ENCODE peak calls at places on chromosomes 6 and 20, in four cellular contexts. One of them, this sample, is unnamed.

GRCh38 chr6:159060107-159060506 is 15.3 kb upstream of the TAGAP start:
- DNase-seq in K562: no peak
- DNase-seq in HepG2: no peak
- DNase-seq in GM12878: no peak
- DNase-seq in this sample: no peak

GRCh38 chr20:35575958-35576357 is 34.1 kb downstream of the ERGIC3 start:
- DNase-seq in K562: no peak
- DNase-seq in HepG2: peak; percentile 62
- DNase-seq in GM12878: no peak
- DNase-seq in this sample: no peak

GRCh38 chr20:17856837-17857605 is 111.6 kb downstream of the SNX5 start:
- DNase-seq in K562: no peak
- DNase-seq in HepG2: no peak
- DNase-seq in GM12878: no peak
- DNase-seq in this sample: no peak

GRCh38 chr20:9478801-9479200 is 35.6 kb upstream of the LAMP5 start:
- DNase-seq in K562: no peak
- DNase-seq in GM12878: no peak
- DNase-seq in HepG2: no peak
- DNase-seq in this sample: no peak

GRCh38 chr20:19975436-19975799 is 41.7 kb upstream of the NAA20 start:
- DNase-seq in HepG2: no peak
- DNase-seq in GM12878: no peak
- DNase-seq in K562: no peak
- DNase-seq in this sample: no peak

GRCh38 chr6:16540804-16541752 is 220.2 kb downstream of the ATXN1 start:
- DNase-seq in K562: no peak
- DNase-seq in GM12878: no peak
- DNase-seq in HepG2: no peak
- DNase-seq in this sample: no peak

GRCh38 chr6:76347539-76347938 is 275.1 kb upstream of the IMPG1 start:
- DNase-seq in K562: no peak
- DNase-seq in GM12878: no peak
- DNase-seq in HepG2: no peak
- DNase-seq in this sample: no peak

GRCh38 chr20:35743693-35744491 is 1.8 kb upstream of the RBM39 start:
- DNase-seq in HepG2: peak; percentile 79
- DNase-seq in K562: peak; percentile 34
- DNase-seq in GM12878: no peak
- DNase-seq in this sample: no peak

GRCh38 chr6:116596815-116597214 is 19.5 kb upstream of the RSPH4A start:
- DNase-seq in K562: peak; percentile 17
- DNase-seq in GM12878: no peak
- DNase-seq in HepG2: peak; percentile 23
- DNase-seq in this sample: peak; percentile 19

GRCh38 chr6:56642366-56643261 is at the start of gene DST:
- DNase-seq in GM12878: no peak
- DNase-seq in HepG2: peak; percentile 81
- DNase-seq in K562: no peak
- DNase-seq in this sample: no peak

GRCh38 chr6:85432554-85432953 is 17.3 kb upstream of the NT5E start:
- DNase-seq in K562: no peak
- DNase-seq in HepG2: no peak
- DNase-seq in GM12878: no peak
- DNase-seq in this sample: no peak

GRCh38 chr6:6409397-6410030 is 89.1 kb upstream of the F13A1 start:
- DNase-seq in GM12878: no peak
- DNase-seq in K562: no peak
- DNase-seq in HepG2: no peak
- DNase-seq in this sample: no peak

GRCh38 chr20:32440758-32441078 is 82.6 kb downstream of the ASXL1 start:
- DNase-seq in HepG2: no peak
- DNase-seq in K562: no peak
- DNase-seq in GM12878: no peak
- DNase-seq in this sample: no peak

GRCh38 chr6:30646450-30647038 is 389 bp upstream of the C6orf136 start:
- DNase-seq in GM12878: no peak
- DNase-seq in K562: peak; percentile 66
- DNase-seq in HepG2: no peak
- DNase-seq in this sample: peak; percentile 91

GRCh38 chr6:66336171-66336570 is 629.1 kb upstream of the EYS start:
- DNase-seq in K562: no peak
- DNase-seq in HepG2: no peak
- DNase-seq in GM12878: no peak
- DNase-seq in this sample: no peak

GRCh38 chr6:67112120-67112519 is 1405.1 kb upstream of the EYS start:
- DNase-seq in GM12878: no peak
- DNase-seq in HepG2: no peak
- DNase-seq in K562: no peak
- DNase-seq in this sample: no peak

GRCh38 chr20:20205141-20205861 is 153.0 kb downstream of the CFAP61 start:
- DNase-seq in K562: no peak
- DNase-seq in HepG2: no peak
- DNase-seq in GM12878: no peak
- DNase-seq in this sample: no peak

GRCh38 chr20:1817577-1818211 is 77.5 kb upstream of the SIRPA start:
- DNase-seq in K562: no peak
- DNase-seq in HepG2: no peak
- DNase-seq in GM12878: no peak
- DNase-seq in this sample: no peak

GRCh38 chr20:38134427-38135281 is 30.4 kb downstream of the TGM2 start:
- DNase-seq in GM12878: no peak
- DNase-seq in K562: peak; percentile 44
- DNase-seq in HepG2: peak; percentile 91
- DNase-seq in this sample: peak; percentile 6

GRCh38 chr6:126367849-126368248 is 27.9 kb downstream of the CENPW start:
- DNase-seq in K562: no peak
- DNase-seq in HepG2: no peak
- DNase-seq in GM12878: no peak
- DNase-seq in this sample: no peak

GRCh38 chr20:31707994-31708744 is 14.5 kb downstream of the BCL2L1 start:
- DNase-seq in K562: peak; percentile 65
- DNase-seq in GM12878: no peak
- DNase-seq in HepG2: no peak
- DNase-seq in this sample: peak; percentile 78

GRCh38 chr6:170187669-170188566 is 103.0 kb downstream of the DLL1 start:
- DNase-seq in K562: no peak
- DNase-seq in GM12878: no peak
- DNase-seq in HepG2: no peak
- DNase-seq in this sample: no peak

GRCh38 chr20:9397928-9398327 is 116.5 kb upstream of the LAMP5 start:
- DNase-seq in HepG2: no peak
- DNase-seq in K562: no peak
- DNase-seq in GM12878: no peak
- DNase-seq in this sample: no peak

GRCh38 chr20:20492521-20493334 is 124.8 kb downstream of the INSM1 start:
- DNase-seq in HepG2: no peak
- DNase-seq in GM12878: no peak
- DNase-seq in K562: no peak
- DNase-seq in this sample: peak; percentile 21

GRCh38 chr6:19410477-19410876 is 426.7 kb upstream of the ID4 start:
- DNase-seq in GM12878: no peak
- DNase-seq in K562: no peak
- DNase-seq in HepG2: no peak
- DNase-seq in this sample: no peak

GRCh38 chr6:168247456-168248147 is 72.0 kb downstream of the DACT2 start:
- DNase-seq in HepG2: peak; percentile 40
- DNase-seq in GM12878: no peak
- DNase-seq in K562: no peak
- DNase-seq in this sample: no peak

DNA sequence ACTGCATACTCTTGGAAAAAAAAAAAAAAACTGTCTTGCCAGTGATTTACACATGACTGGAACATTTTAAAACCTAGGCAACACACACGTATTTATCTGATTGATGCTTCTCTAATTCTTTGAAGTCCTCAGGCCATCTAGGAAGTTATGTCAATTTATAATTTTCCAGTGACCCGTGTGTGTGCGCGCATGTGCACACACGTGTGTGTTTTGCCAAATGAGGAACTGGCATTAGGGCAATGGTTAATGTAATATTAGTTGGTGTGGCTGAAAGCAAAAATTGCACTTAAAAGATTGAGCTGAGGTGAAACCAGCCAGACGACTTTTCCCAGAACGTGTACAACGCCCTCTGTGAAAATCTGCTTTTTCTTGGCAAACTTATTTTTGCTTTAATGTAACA is 315.2 kb downstream of the TFAP2A start:
- DNase-seq in GM12878: no peak
- DNase-seq in HepG2: no peak
- DNase-seq in K562: no peak
- DNase-seq in this sample: no peak
- TF ChIP-seq TCF7 in GM12878: no peak
- TF ChIP-seq TCF7 in HepG2: no peak
- TF ChIP-seq TCF7 in K562: no peak
- TF ChIP-seq TCF7 in this sample: no peak

DNA sequence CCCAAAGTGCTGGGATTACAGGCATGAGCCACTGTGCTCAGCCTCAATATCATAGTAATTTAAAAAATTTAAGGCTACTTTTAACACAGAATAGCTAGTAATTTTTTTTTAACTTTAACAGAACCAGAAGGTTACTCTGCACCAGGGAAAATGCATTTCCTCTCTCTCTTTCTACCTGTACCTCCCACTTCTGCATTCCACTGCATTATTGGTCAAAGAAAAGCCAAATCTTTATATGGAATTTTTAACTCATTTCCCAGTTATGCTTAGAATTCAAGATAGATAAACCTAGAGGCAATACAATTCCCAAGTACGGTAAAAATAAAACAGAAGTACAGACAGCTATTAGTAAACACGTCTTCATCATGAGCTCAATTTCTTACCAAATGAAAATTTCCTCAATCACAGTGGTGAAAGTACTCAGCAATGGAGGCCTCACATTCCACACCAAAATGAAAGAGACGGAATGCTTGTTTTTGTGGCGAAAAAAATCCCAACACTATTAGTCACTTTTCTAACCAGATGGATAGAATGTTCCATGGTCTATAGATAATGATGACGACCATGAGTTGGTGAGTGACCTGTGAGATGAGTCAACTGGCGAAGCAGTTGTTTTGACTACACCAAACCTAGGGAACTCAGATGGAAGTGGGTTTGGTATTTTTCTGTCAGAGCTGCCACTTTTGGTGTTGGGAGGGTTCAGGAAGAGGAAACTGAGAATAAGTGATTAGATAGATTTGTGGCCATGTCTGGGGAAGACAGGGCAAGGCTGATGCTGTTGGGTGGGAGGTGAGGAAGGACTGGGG is 104.7 kb upstream of the SGK1 start:
- DNase-seq in K562: peak; percentile 12
- DNase-seq in GM12878: no peak
- DNase-seq in HepG2: peak; percentile 20
- DNase-seq in this sample: no peak
- TF ChIP-seq TCF7 in K562: no peak
- TF ChIP-seq TCF7 in GM12878: no peak
- TF ChIP-seq TCF7 in HepG2: no peak
- TF ChIP-seq TCF7 in this sample: no peak

DNA sequence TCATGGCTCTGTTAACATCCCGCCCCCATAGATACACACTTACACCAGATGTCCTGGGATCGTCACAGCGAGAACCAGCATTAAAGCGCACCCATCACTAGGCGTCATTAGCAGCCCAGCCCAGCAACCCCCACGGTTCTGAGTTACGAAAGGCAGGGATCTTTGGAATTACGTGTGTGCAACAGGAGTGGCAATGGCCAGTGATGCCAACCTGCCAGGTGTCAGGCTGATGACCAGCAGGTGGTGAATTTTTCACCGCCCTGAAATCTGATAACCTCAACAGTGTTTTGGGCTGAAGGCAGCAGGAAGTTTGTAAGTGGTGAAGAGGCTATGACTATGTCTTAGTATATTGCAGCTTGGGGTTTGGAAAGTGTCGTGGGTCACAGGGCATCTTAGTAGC is 166.1 kb downstream of the TMEM242 start:
- DNase-seq in GM12878: no peak
- DNase-seq in K562: no peak
- DNase-seq in HepG2: no peak
- DNase-seq in this sample: no peak
- TF ChIP-seq TCF7 in GM12878: no peak
- TF ChIP-seq TCF7 in K562: no peak
- TF ChIP-seq TCF7 in HepG2: no peak
- TF ChIP-seq TCF7 in this sample: no peak

GRCh38 chr6:107714104-107714503 is 110.0 kb downstream of the SCML4 start:
- DNase-seq in HepG2: no peak
- DNase-seq in K562: no peak
- DNase-seq in GM12878: no peak
- DNase-seq in this sample: no peak

GRCh38 chr6:107711953-107712522 is 112.1 kb downstream of the SCML4 start:
- DNase-seq in K562: no peak
- DNase-seq in GM12878: no peak
- DNase-seq in HepG2: no peak
- DNase-seq in this sample: no peak

GRCh38 chr6:107711412-107711811 is 112.7 kb downstream of the SCML4 start:
- DNase-seq in HepG2: no peak
- DNase-seq in K562: no peak
- DNase-seq in GM12878: no peak
- DNase-seq in this sample: no peak

GRCh38 chr6:107712523-107713213 is 111.4 kb downstream of the SCML4 start:
- DNase-seq in HepG2: no peak
- DNase-seq in K562: no peak
- DNase-seq in GM12878: no peak
- DNase-seq in this sample: no peak

DNA sequence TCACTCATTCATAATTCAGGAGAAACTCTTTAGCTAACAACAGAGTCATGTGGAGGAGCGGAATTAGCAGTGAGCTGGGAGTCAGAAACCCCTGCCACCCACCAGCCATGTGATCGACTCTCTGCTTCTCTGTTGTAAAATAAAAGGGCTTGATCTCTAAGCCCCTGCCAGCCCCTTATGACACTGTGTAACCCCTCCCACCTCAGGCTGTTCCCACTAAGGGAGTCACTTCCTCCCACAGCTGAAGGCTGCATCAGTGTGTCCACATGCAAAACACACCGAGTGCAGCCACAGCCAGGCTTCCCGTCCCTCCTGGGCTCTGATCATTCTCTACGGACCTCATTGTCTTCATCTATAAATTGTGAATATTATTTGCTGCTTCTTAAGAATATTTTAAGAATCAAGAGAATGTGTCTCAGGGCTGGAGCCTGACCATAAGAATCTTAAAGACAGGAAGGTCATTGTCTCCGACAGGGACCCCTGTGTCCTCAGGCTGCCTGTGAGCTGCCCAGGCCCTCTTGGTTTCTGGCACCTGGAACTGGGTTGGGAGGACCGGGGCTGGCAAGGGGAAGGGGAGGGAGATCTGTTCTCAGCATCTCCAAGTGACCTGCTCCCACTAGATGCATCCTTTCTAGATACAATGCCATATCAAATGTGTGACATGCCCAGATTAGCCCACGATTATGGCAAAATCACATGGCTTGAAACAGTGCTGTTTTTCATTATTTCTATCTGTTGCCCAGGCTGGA is 110.7 kb downstream of the SCML4 start:
- DNase-seq in K562: no peak
- DNase-seq in HepG2: no peak
- DNase-seq in GM12878: no peak
- DNase-seq in this sample: no peak
- TF ChIP-seq TCF7 in K562: no peak
- TF ChIP-seq TCF7 in HepG2: no peak
- TF ChIP-seq TCF7 in GM12878: no peak
- TF ChIP-seq TCF7 in this sample: no peak

This sample was measured in WTC11.